ENCODE peak calls at places on chromosomes 4 and X, in five cellular contexts. Q, D, Y, X and A are unnamed samples.

GRCh38 chrX:14922437-14922836 is 49.2 kb downstream of the MOSPD2 start:
- DNase-seq in Q (peak), D (peak), Y (no peak), X (no peak), A (no peak)

GRCh38 chr4:1521821-1522361 is 115.6 kb upstream of the NKX1-1 start:
- DNase-seq in Q (no peak), D (no peak), Y (no peak), X (no peak), A (no peak)

GRCh38 chr4:77395481-77395880 is 210.1 kb upstream of the CXCL13 start:
- DNase-seq in Q (no peak), D (no peak), Y (no peak), X (no peak), A (no peak)

GRCh38 chr4:39521253-39521908 is 5.9 kb downstream of the UGDH start:
- DNase-seq in Q (peak), D (peak), Y (no peak), X (no peak), A (no peak)

GRCh38 chr4:130080872-130081451 is 985.0 kb downstream of the C4orf33 start:
- DNase-seq in Q (no peak), D (no peak), Y (peak), X (no peak), A (no peak)

GRCh38 chrX:136032370-136032769 is 47.1 kb downstream of the SLC9A6 start:
- DNase-seq in Q (no peak), D (no peak), Y (no peak), X (no peak), A (no peak)

GRCh38 chr4:3669553-3669949 is 96.6 kb upstream of the ADRA2C start:
- DNase-seq in Q (no peak), D (no peak), Y (no peak), X (no peak), A (no peak)

GRCh38 chrX:155005190-155005589 is 17.3 kb downstream of the F8 start:
- DNase-seq in Q (no peak), D (no peak), Y (no peak), X (no peak), A (no peak)

GRCh38 chr4:186079698-186080097 is 10.7 kb downstream of the TLR3 start:
- DNase-seq in Q (no peak), D (no peak), Y (no peak), X (no peak), A (no peak)

GRCh38 chr4:7651461-7651921 is 216.8 kb upstream of the PSAPL1 start:
- DNase-seq in Q (peak), D (peak), Y (peak), X (no peak), A (peak)

GRCh38 chr4:154586296-154587033 is 4.1 kb downstream of the FGA start:
- DNase-seq in Q (no peak), D (no peak), Y (no peak), X (no peak), A (no peak)

GRCh38 chr4:152620915-152621314 is 58.9 kb downstream of the TMEM154 start:
- DNase-seq in Q (no peak), D (no peak), Y (no peak), X (no peak), A (no peak)

GRCh38 chrX:3545901-3546300 is 167.5 kb downstream of the PRKX start:
- DNase-seq in Q (no peak), D (peak), Y (no peak), X (no peak), A (no peak)

GRCh38 chr4:8038702-8039251 is 99.1 kb upstream of the AFAP1 start:
- DNase-seq in Q (no peak), D (no peak), Y (no peak), X (no peak), A (no peak)

GRCh38 chrX:2664497-2664896 is 26.6 kb upstream of the CD99 start:
- DNase-seq in Q (peak), D (peak), Y (no peak), X (no peak), A (no peak)

GRCh38 chr4:124941267-124941666 is 228.7 kb upstream of the ANKRD50 start:
- DNase-seq in Q (peak), D (peak), Y (no peak), X (no peak), A (no peak)

GRCh38 chr4:40763228-40763716 is 13.5 kb downstream of the NSUN7 start:
- DNase-seq in Q (peak), D (peak), Y (no peak), X (no peak), A (no peak)

GRCh38 chr4:131638776-131639175 is 1510.3 kb upstream of the PCDH10 start:
- DNase-seq in Q (peak), D (no peak), Y (no peak), X (no peak), A (no peak)

GRCh38 chrX:68983004-68983857 is 154.4 kb downstream of the EFNB1 start:
- DNase-seq in Q (no peak), D (no peak), Y (no peak), X (no peak), A (no peak)

GRCh38 chr4:184821242-184821641 is 4.5 kb downstream of the ACSL1 start:
- DNase-seq in Q (no peak), D (no peak), Y (no peak), X (peak), A (no peak)
- H3K4me2 ChIP-seq in Q (no peak), D (no peak), Y (no peak), X (peak), A (no peak)

GRCh38 chr4:145723336-145723735 is 43.4 kb downstream of the C4orf51 start:
- DNase-seq in Q (no peak), D (no peak), Y (no peak), X (no peak), A (no peak)

GRCh38 chr4:145722561-145722960 is 42.6 kb downstream of the C4orf51 start:
- DNase-seq in Q (no peak), D (no peak), Y (no peak), X (no peak), A (no peak)

GRCh38 chr4:145716661-145717200 is 36.8 kb downstream of the C4orf51 start:
- DNase-seq in Q (no peak), D (no peak), Y (no peak), X (no peak), A (no peak)

GRCh38 chr4:145719752-145720624 is 40.0 kb downstream of the C4orf51 start:
- DNase-seq in Q (no peak), D (no peak), Y (peak), X (no peak), A (no peak)

DNA sequence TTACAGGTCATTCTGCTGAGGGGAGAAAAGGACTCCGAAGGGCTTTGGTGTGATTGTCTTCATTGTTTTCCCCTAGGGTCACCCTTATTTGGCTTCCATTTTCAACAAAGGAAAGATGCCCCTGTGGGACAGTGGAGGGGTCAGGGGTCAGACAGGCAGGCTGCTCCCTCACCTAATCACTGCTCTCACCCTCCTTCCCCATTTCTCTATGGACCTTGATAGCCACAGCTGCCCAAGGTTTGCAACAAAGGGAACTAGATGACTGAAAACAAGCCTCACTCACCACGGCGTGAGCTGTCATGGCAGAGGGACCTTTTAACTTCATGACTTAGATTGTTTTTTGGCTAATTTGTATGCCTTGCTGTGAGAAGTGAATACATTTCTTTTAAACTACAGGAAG is 40.7 kb downstream of the C4orf51 start:
- DNase-seq in Q (no peak), D (no peak), Y (no peak), X (no peak), A (peak)
- H3K4me2 ChIP-seq in Q (no peak), D (no peak), Y (no peak), X (no peak), A (peak)

GRCh38 chr4:84803121-84803520 is 163.4 kb downstream of the WDFY3 start:
- DNase-seq in Q (no peak), D (no peak), Y (no peak), X (no peak), A (no peak)

GRCh38 chr4:84803720-84804119 is 162.8 kb downstream of the WDFY3 start:
- DNase-seq in Q (peak), D (peak), Y (no peak), X (no peak), A (no peak)

GRCh38 chr4:84808332-84808731 is 158.2 kb downstream of the WDFY3 start:
- DNase-seq in Q (no peak), D (no peak), Y (no peak), X (no peak), A (no peak)

GRCh38 chr4:84800256-84800655 is 166.2 kb downstream of the WDFY3 start:
- DNase-seq in Q (peak), D (peak), Y (no peak), X (no peak), A (no peak)

DNA sequence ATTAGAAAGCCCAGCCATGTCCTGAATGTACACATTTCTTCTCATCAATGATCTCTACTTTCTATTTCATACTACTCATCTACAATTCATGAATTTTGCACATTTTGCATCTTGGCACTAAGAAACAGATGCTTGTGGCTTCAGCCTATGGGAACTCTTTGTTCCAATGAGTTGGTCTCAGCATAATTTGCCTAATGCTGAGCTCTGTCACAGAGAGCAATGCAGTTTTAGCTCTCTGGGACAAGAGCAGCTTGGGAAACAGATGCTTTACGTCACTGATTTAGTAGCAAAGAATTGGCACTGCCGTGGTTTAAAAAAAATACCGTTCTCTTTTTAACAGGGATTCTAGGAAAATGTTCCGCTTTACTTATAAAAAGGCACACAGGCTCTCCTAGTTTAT is 162.4 kb downstream of the WDFY3 start:
- DNase-seq in Q (peak), D (peak), Y (no peak), X (no peak), A (no peak)
- H3K4me2 ChIP-seq in Q (peak), D (peak), Y (no peak), X (no peak), A (no peak)

GRCh38 chrX:642436-643210 is 12.0 kb downstream of the SHOX start:
- DNase-seq in Q (no peak), D (no peak), Y (peak), X (no peak), A (no peak)
- H3K4me2 ChIP-seq in Q (no peak), D (no peak), Y (peak), X (no peak), A (no peak)